ENCODE peak calls at places on chromosomes 16 and 17, in nine cellular contexts. D, S, Z, X, K, C, H, N and Y are unnamed samples. For H3K27me3, the result is how much of the 10 kb centered on the place peaks cover.

GRCh38 chr17:29241015-29241963 is 5.4 kb upstream of the CRYBA1 start:
- DNase-seq in N (peak), Z (no peak), H (peak), C (peak), K (peak), S (peak), D (no peak), X (peak), Y (peak)

GRCh38 chr17:1908699-1909309 is 79.0 kb downstream of the RPA1 start:
- DNase-seq in K (peak), D (peak), H (peak), S (peak), X (peak), C (peak), N (peak), Z (peak), Y (peak)

GRCh38 chr17:43676471-43676870 is 14.7 kb upstream of the MEOX1 start:
- DNase-seq in D (no peak), N (no peak), K (no peak), H (no peak), X (no peak), Z (no peak), C (no peak), S (no peak), Y (no peak)

GRCh38 chr16:88298882-88299745 is 83.6 kb upstream of the ZNF469 start:
- DNase-seq in Z (peak), D (no peak), X (no peak), S (no peak), C (no peak), K (peak), N (no peak), H (peak), Y (peak)

GRCh38 chr16:87206646-87207451 is 110.3 kb downstream of the C16orf95 start:
- DNase-seq in N (no peak), D (peak), C (no peak), H (peak), Z (no peak), X (no peak), K (peak), S (no peak), Y (peak)

GRCh38 chr16:871562-872330 is 71.2 kb upstream of the GNG13 start:
- DNase-seq in S (no peak), D (peak), H (no peak), N (no peak), C (no peak), Z (no peak), K (no peak), X (no peak), Y (no peak)

GRCh38 chr16:2663553-2664521 is 18.5 kb upstream of the KCTD5 start:
- DNase-seq in X (no peak), K (no peak), D (no peak), H (no peak), Z (no peak), N (no peak), S (no peak), C (no peak), Y (peak)

GRCh38 chr16:81730090-81731051 is 48.7 kb upstream of the PLCG2 start:
- DNase-seq in C (peak), S (peak), K (peak), Z (peak), H (peak), D (peak), N (no peak), X (peak), Y (peak)

DNA sequence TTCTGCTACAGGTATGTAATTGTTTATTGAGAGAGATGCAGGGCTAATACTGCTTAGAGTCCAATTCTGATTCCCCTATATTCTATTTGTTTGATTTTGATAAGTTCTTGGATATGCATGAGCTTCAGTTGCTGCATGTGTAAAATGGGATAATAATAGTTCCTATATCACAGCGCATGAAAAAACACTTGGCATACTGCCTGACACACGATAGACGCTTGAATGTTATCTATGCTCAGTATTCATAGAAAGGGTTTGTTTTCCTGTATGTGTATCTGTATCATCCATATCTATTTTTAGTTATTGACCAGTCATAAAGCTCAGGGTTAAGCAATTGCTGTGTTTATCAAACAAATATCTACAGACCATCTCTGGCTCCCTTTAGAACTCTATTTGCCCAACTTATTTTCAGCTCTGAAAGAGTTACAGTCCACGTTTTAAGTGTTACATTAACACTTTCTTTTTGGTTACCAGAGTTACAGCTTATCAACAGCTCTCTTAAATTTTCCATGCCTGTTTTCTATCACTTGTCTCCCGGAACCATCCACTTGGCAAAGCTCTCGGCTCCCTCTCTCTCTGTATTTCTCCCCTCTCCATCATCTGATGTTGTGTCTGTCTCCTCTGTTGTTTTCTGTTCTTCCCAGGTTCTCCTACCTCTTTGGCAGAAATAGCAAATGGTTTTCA is 334.8 kb downstream of the CBLN1 start:
- DNase-seq in H (no peak), D (no peak), X (no peak), S (no peak), N (no peak), K (no peak), Z (no peak), C (no peak), Y (no peak)
- H3K4me3 ChIP-seq in H (no peak), D (no peak), X (no peak), S (no peak), N (no peak), K (no peak), Z (no peak), C (no peak), Y (no peak)

GRCh38 chr16:30030011-30030685 is 923 bp downstream of the TLCD3B start:
- DNase-seq in D (no peak), Z (no peak), X (no peak), H (no peak), S (no peak), K (no peak), C (no peak), N (no peak), Y (no peak)

GRCh38 chr16:30028438-30029093 is 2.5 kb downstream of the TLCD3B start:
- DNase-seq in Z (peak), N (no peak), S (no peak), H (no peak), X (no peak), D (no peak), K (no peak), C (no peak), Y (no peak)

GRCh38 chr16:30026449-30026848 is 3.5 kb downstream of the C16orf92 start:
- DNase-seq in N (no peak), X (no peak), C (no peak), D (no peak), K (no peak), S (no peak), Z (no peak), H (no peak), Y (no peak)

GRCh38 chr16:30025574-30025973 is 2.6 kb downstream of the C16orf92 start:
- DNase-seq in Z (no peak), C (no peak), D (no peak), H (no peak), N (no peak), X (no peak), S (no peak), K (no peak), Y (no peak)

GRCh38 chr16:30027588-30028437 is 3.3 kb downstream of the TLCD3B start:
- DNase-seq in S (no peak), C (no peak), X (no peak), D (no peak), N (no peak), K (no peak), H (no peak), Z (no peak), Y (no peak)
- H3K27me3 ChIP-seq in S (under half), C (under half), X (half or more), D (half or more), N (half or more), K (half or more), H (under half), Z (under half), Y (under half)

DNA sequence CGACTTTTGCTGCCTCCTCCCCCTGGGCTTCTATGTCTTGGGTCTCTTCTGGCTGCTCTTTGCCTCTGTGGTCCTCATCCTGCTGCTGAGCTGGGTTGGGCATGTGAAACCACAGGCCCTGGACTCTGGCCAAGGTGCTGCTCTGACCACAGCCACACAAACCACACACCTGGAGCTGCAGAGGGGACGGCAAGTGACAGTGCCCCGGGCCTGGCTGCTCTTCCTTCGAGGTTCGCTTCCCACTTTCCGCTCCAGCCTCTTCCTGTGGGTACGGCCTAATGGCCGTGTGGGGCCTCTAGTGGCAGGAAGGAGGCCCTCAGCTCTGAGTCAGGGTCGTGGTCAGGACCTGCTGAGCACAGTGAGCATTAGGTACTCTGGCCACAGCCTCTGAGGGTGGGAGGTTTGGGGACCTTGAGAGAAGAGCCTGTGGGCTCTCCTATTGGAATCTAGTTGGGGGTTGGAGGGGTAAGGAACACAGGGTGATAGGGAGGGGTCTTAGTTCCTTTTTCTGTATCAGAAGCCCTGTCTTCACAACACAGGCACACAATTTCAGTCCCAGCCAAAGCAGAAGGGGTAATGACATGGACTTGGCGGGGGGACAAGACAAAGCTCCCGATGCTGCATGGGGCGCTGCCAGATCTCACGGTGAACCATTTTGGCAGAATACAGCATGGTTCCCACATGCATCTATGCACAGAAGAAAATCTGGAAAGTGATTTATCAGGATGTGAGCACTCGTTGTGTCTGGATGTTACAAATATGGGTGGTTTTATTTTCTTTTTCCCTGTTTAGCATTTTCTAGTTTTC is 2.3 kb downstream of the GP1BA start:
- DNase-seq in S (no peak), N (no peak), H (peak), K (peak), Z (no peak), C (no peak), X (no peak), D (no peak), Y (peak)
- TF ChIP-seq CTCF in S (peak), N (peak), H (peak), K (peak), Z (no peak), C (no peak), X (peak), D (no peak), Y (peak)

DNA sequence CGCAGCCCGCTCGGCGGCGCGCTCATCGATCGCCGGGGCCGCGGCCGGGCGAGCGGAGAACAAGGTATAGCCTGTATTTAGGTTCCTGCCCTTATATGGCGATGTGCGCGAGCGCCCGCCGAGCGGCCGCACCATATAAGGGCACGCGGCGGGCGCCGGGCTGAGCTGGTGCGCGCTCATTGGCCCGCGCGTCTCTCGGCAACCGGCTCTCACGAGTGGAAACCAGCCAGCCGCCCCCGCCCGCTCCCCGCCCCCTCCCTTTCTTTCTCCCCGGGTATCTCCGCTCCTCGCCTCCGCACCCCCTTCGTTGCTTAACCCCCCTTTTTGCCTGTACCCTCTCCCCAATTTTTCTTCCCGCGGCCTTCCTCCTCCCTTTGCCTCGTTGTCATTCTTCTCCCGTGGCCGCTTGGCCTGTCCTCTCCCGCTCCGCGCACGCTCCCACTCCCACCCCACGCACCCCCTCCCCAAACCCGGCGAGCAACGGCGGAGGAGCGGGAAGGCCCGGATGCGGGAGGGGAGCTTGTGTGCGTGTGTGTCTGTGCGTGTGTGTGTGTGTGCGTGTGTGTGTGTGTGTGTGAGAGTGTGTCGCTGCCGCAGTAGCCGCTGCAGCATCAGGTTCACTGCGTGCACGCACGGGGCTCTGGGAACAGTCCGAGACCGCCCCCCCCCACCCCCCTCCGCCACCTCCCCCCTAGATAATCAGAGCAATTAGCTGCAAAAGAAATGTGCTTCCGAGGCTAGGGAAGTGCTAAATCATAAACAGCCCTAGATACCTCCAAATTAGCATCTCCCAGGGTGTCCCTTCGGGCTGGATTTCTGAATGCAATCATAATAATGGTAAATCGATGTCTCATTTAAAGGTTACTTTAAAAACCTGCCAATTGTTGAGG is 13.5 kb upstream of the CBX8 start:
- DNase-seq in S (no peak), X (peak), C (no peak), N (no peak), D (peak), H (peak), K (peak), Z (peak), Y (peak)
- H3K4me3 ChIP-seq in S (no peak), X (no peak), C (peak), N (peak), D (peak), H (peak), K (peak), Z (peak), Y (no peak)